ENCODE peak calls at places on chromosome 2, in ten cellular contexts. M is GM12865; U is coronary artery; P is RWPE1; G is MCF 10A; E is D721Med; H is CD4-positive, alpha-beta T cell; Q is transverse colon; F is choroid plexus epithelial cell; T is prostate gland. X is an unnamed sample.

GRCh38 chr2:165793161-165793778 is 777 bp downstream of the GALNT3 start:
- DNase-seq in M (no peak), U (no peak), P (peak; percentile 68), G (peak; percentile 81), E (no peak), H (no peak), Q (peak; percentile 56), F (no peak), T (peak; percentile 22), X (peak; percentile 23)

GRCh38 chr2:109144271-109144670 is 15.3 kb downstream of the SH3RF3 start:
- DNase-seq in M (peak; percentile 55), U (no peak), P (no peak), G (no peak), E (no peak), H (no peak), Q (no peak), F (no peak), T (no peak), X (no peak)

GRCh38 chr2:100957971-100958653 is 44.0 kb upstream of the RPL31 start:
- DNase-seq in M (no peak), U (no peak), P (no peak), G (peak; percentile 8), E (no peak), H (no peak), Q (no peak), F (peak; percentile 85), T (peak; percentile 77), X (no peak)

GRCh38 chr2:173053043-173053699 is 22.5 kb upstream of the MAP3K20 start:
- DNase-seq in M (no peak), U (no peak), P (no peak), G (no peak), E (no peak), H (no peak), Q (no peak), F (peak; percentile 48), T (no peak), X (no peak)

GRCh38 chr2:20507166-20507692 is 60.4 kb downstream of the RHOB start:
- DNase-seq in M (peak; percentile 85), U (no peak), P (no peak), G (no peak), E (no peak), H (no peak), Q (no peak), F (peak; percentile 41), T (no peak), X (peak; percentile 75)

GRCh38 chr2:6883448-6884122 is 6.0 kb downstream of the RSAD2 start:
- DNase-seq in M (no peak), U (no peak), P (no peak), G (no peak), E (no peak), H (no peak), Q (no peak), F (peak; percentile 12), T (no peak), X (no peak)

GRCh38 chr2:179263015-179263414 is 1.6 kb downstream of the SESTD1 start:
- DNase-seq in M (no peak), U (no peak), P (no peak), G (peak; percentile 52), E (no peak), H (no peak), Q (no peak), F (peak; percentile 74), T (no peak), X (no peak)

GRCh38 chr2:3680548-3681345 is 22.6 kb upstream of the DCDC2C start:
- DNase-seq in M (no peak), U (no peak), P (no peak), G (no peak), E (no peak), H (no peak), Q (no peak), F (no peak), T (no peak), X (no peak)

GRCh38 chr2:72994991-72995380 is 76.5 kb downstream of the SFXN5 start:
- DNase-seq in M (no peak), U (no peak), P (no peak), G (no peak), E (no peak), H (no peak), Q (no peak), F (no peak), T (no peak), X (no peak)

GRCh38 chr2:44348385-44348784 is 12.9 kb downstream of the PREPL start:
- DNase-seq in M (no peak), U (no peak), P (no peak), G (no peak), E (no peak), H (no peak), Q (no peak), F (peak; percentile 65), T (no peak), X (no peak)

GRCh38 chr2:102764083-102764482 is 2.3 kb downstream of the TMEM182 start:
- DNase-seq in M (no peak), U (no peak), P (no peak), G (peak; percentile 0), E (no peak), H (no peak), Q (no peak), F (peak; percentile 63), T (no peak), X (no peak)

GRCh38 chr2:151947524-151948165 is 119.4 kb upstream of the ARL5A start:
- DNase-seq in M (peak; percentile 16), U (no peak), P (no peak), G (peak; percentile 87), E (no peak), H (no peak), Q (no peak), F (peak; percentile 2), T (peak; percentile 46), X (no peak)

GRCh38 chr2:151945186-151945585 is 117.0 kb upstream of the ARL5A start:
- DNase-seq in M (no peak), U (no peak), P (peak; percentile 80), G (peak; percentile 92), E (no peak), H (no peak), Q (no peak), F (no peak), T (peak; percentile 72), X (no peak)

GRCh38 chr2:151946856-151947523 is 118.8 kb upstream of the ARL5A start:
- DNase-seq in M (peak; percentile 47), U (no peak), P (no peak), G (peak; percentile 47), E (no peak), H (no peak), Q (peak; percentile 12), F (peak; percentile 39), T (peak; percentile 12), X (peak; percentile 35)

GRCh38 chr2:151943461-151943860 is 115.2 kb upstream of the ARL5A start:
- DNase-seq in M (no peak), U (no peak), P (peak; percentile 38), G (no peak), E (no peak), H (no peak), Q (no peak), F (no peak), T (no peak), X (no peak)

GRCh38 chr2:151945602-151946001 is 117.4 kb upstream of the ARL5A start:
- DNase-seq in M (no peak), U (no peak), P (no peak), G (no peak), E (no peak), H (no peak), Q (no peak), F (no peak), T (no peak), X (no peak)
- TF ChIP-seq CTCF in M (no peak), U (no peak), P (no peak), G (no peak), E (no peak), H (no peak), Q (no peak), F (no peak), T (no peak), X (no peak)

DNA sequence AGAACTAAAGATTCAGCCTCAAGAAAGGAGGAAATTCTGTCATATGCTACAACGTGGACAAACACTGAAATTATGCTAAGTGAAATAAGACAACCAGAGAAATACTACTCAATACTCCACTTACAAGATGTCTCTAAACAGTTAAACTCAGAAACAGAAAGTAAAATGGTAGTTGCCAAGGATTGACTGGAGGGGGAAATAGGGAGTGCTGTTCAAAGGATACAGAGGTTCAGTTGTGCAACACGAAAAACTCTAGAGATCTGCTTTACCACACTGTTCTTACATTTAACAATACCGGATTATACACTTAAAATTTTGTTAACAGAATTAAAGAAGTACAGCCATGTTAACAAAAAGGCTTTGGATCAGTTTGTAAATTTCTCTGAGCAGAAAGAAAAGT is 39.8 kb upstream of the C2orf15 start:
- DNase-seq in M (no peak), U (no peak), P (no peak), G (peak; percentile 11), E (no peak), H (no peak), Q (no peak), F (peak; percentile 26), T (no peak), X (no peak)
- TF ChIP-seq CTCF in M (no peak), U (no peak), P (no peak), G (no peak), E (no peak), H (no peak), Q (no peak), F (peak; percentile 15), T (no peak), X (no peak)

DNA sequence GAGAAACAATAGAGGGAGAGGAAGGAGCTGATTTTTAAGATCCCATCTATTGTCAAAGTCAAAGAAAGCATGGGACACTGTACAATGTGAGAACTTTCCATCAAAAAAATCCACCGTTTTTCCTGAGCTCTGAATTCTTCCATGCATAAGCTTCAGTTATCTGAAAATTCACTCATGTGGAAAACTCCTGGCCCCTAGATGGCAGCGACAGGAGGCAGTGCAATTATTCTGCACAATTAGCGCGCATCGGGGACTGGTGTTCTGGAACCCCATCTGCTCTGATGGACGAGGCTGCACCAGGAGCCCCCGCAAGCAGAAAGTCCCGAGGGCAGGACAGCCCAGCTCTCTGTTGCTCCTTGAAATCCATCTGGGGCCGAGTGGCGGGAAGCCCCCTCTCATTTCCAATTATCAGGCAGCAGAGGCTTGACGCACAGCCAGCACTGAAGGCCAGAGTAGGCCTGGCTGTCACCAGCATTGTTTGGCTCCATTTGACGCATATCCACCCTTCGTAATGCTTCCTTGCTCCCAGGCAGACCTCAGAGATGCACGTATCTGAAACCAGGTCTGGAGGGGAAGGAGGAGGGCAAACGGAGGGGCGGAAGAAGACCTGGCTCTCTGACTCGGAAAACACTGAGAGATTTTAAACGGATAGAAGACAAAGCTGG is 70.0 kb downstream of the TNS1 start:
- DNase-seq in M (no peak), U (no peak), P (no peak), G (no peak), E (no peak), H (no peak), Q (no peak), F (no peak), T (no peak), X (no peak)
- TF ChIP-seq CTCF in M (no peak), U (no peak), P (no peak), G (no peak), E (no peak), H (no peak), Q (no peak), F (peak; percentile 57), T (no peak), X (no peak)

DNA sequence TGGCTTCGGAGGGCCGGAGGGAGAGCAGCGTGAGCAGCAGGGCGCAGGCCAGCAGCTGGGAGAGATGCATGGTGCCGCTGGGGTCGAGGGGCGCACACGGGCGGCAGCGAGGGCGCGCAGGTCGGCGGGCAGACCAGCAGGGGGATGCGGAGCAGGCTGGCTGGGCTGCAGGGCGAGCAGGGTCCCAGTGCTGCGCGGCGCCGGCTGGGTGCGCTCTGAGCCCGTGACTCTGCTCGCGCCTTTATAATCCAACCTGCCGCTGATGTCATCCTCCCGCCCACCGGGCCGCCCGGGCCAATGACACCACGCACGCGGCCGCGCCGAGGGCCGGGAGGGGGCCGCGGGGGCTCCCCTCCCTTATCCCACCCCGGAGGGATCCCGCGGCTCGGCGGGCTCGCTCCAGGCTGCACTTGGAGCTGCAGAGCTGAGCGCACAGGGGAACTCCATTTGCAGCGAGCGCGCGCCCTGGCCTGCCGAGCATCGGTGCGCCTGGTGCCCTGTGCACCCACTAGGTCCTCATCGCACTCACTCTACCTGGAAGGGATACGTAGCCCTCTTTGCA is at the start of gene NPPC:
- DNase-seq in M (peak; percentile 73), U (peak; percentile 65), P (peak; percentile 62), G (peak; percentile 40), E (peak; percentile 85), H (no peak), Q (no peak), F (peak; percentile 47), T (peak; percentile 29), X (peak; percentile 90)
- TF ChIP-seq CTCF in M (peak; percentile 41), U (no peak), P (peak; percentile 37), G (peak; percentile 32), E (peak; percentile 61), H (no peak), Q (no peak), F (peak; percentile 25), T (no peak), X (peak; percentile 69)